ENCODE peak calls at places on chromosomes 16 and 17, in six cellular contexts. C, A, H, Y, O and V are unnamed samples. For H3K4me1, the result is how much of the 10 kb centered on the place peaks cover.

GRCh38 chr17:9987779-9988585 is 82.9 kb upstream of the RCVRN start:
- DNase-seq in C (no peak), A (no peak), H (peak), Y (peak), O (no peak), V (peak)

GRCh38 chr16:66921758-66922450 is 3.2 kb upstream of the CDH16 start:
- DNase-seq in C (peak), A (no peak), H (no peak), Y (no peak), O (no peak), V (no peak)

GRCh38 chr17:16282522-16282921 is 65.5 kb downstream of the PIGL start:
- DNase-seq in C (no peak), A (no peak), H (no peak), Y (peak), O (no peak), V (no peak)

GRCh38 chr17:77405867-77406513 is 265.2 kb downstream of the SEC14L1 start:
- DNase-seq in C (no peak), A (no peak), H (no peak), Y (no peak), O (no peak), V (no peak)

GRCh38 chr17:60594747-60595146 is 5.2 kb upstream of the PPM1D start:
- DNase-seq in C (no peak), A (no peak), H (no peak), Y (no peak), O (no peak), V (no peak)

GRCh38 chr16:22081050-22081449 is 11.3 kb upstream of the VWA3A start:
- DNase-seq in C (no peak), A (no peak), H (no peak), Y (no peak), O (no peak), V (no peak)

GRCh38 chr17:60601443-60602384 is 1.7 kb downstream of the PPM1D start:
- DNase-seq in C (no peak), A (no peak), H (peak), Y (peak), O (no peak), V (no peak)

GRCh38 chr17:19747829-19748806 is at the start of gene ALDH3A1:
- DNase-seq in C (peak), A (no peak), H (peak), Y (peak), O (no peak), V (no peak)

GRCh38 chr16:3963203-3963602 is 82.7 kb upstream of the CREBBP start:
- DNase-seq in C (no peak), A (no peak), H (no peak), Y (peak), O (peak), V (no peak)

GRCh38 chr16:21023509-21024202 is 123.1 kb downstream of the LYRM1 start:
- DNase-seq in C (no peak), A (no peak), H (peak), Y (no peak), O (no peak), V (no peak)

GRCh38 chr17:62703269-62703775 is 75.9 kb downstream of the MRC2 start:
- DNase-seq in C (no peak), A (no peak), H (no peak), Y (peak), O (peak), V (no peak)

GRCh38 chr16:67961551-67961957 is 6.9 kb downstream of the SLC12A4 start:
- DNase-seq in C (peak), A (no peak), H (peak), Y (no peak), O (peak), V (no peak)

DNA sequence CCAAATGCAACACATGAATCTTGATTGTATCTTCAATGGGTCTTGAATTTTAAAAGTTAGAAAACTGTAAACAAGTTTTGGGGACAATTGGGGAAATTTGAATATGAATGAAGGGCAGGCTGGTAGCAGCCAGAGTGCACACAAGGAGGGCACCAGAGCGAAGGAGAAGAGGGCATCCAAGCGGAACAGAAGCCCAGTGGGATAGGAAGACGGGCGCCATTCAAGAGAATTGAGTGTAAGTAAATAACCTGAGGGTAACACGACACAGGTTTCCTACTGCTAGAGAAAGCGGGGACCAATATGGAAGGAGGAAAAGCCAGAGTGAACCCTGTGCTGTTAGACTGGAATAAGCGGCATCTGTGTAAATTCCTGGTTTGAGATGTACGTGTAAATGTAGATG is 115.1 kb upstream of the CCL2 start:
- DNase-seq in C (no peak), A (no peak), H (no peak), Y (no peak), O (no peak), V (no peak)
- H3K4me1 ChIP-seq in C (under half), A (under half), H (under half), Y (under half), O (under half), V (under half)

GRCh38 chr17:42411321-42411820 is 11.7 kb downstream of the CAVIN1 start:
- DNase-seq in C (no peak), A (no peak), H (no peak), Y (peak), O (no peak), V (no peak)

GRCh38 chr17:42409467-42410351 is 13.3 kb downstream of the CAVIN1 start:
- DNase-seq in C (no peak), A (peak), H (peak), Y (peak), O (peak), V (no peak)

GRCh38 chr17:42413464-42414040 is 9.5 kb downstream of the CAVIN1 start:
- DNase-seq in C (no peak), A (no peak), H (no peak), Y (peak), O (no peak), V (no peak)

GRCh38 chr17:42414782-42415409 is 8.2 kb downstream of the CAVIN1 start:
- DNase-seq in C (no peak), A (no peak), H (no peak), Y (no peak), O (no peak), V (no peak)

GRCh38 chr17:42411905-42412679 is 11.0 kb downstream of the CAVIN1 start:
- DNase-seq in C (no peak), A (no peak), H (no peak), Y (no peak), O (no peak), V (no peak)
- H3K4me1 ChIP-seq in C (under half), A (half or more), H (under half), Y (half or more), O (under half), V (under half)

DNA sequence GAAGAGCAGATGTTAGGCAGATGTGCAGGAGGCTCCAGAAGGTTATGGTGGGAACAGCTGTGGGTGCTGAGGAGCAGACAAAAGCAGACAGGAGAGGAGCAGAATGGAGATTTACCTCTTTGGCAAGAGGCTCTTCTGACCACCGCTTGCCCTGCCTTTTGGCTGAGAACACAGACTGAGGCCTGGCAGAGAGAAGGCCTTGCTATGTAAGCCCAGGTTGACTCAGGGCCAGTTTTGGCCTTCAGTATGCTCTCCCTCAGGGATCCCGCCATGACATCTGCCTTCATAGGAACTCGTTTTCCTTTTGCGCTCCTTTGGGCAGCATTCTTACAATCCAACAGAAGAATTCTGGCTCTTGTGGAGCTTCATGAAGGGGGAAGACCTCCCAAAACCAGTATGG is 112.9 kb downstream of the RBFOX3 start:
- DNase-seq in C (no peak), A (no peak), H (no peak), Y (no peak), O (no peak), V (no peak)
- H3K4me1 ChIP-seq in C (under half), A (under half), H (under half), Y (under half), O (under half), V (under half)

DNA sequence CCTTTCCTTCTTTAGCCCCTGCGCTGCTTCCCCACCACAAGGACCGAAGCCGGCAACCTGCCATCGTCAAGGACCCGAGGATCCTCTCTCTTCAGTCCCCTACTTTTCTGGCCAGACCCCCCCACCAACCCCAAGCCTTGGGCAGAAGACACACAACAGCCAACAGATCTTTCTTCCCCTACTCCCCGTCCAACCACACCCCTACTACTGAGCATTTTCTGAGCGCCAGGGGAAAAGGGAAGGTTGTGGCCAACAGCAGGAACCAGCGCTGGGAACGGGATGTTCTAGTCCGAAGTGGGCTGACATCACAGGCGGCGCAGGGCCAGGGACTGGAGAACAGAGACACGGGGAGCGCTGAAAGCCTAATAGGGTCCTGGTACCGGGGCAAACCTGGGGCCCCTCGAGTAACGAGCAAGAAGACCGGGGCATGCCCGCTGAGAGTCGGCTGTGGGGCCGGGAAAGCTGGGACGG is 528 bp downstream of the PER1 start:
- DNase-seq in C (peak), A (peak), H (peak), Y (peak), O (peak), V (no peak)
- H3K4me1 ChIP-seq in C (under half), A (under half), H (under half), Y (under half), O (under half), V (under half)

GRCh38 chr17:39925282-39926134 is 1.9 kb downstream of the ORMDL3 start:
- DNase-seq in C (no peak), A (no peak), H (no peak), Y (no peak), O (no peak), V (no peak)

GRCh38 chr17:39926588-39927100 is 757 bp downstream of the ORMDL3 start:
- DNase-seq in C (no peak), A (no peak), H (peak), Y (peak), O (no peak), V (peak)

GRCh38 chr17:39924691-39925055 is 2.7 kb downstream of the ORMDL3 start:
- DNase-seq in C (no peak), A (no peak), H (no peak), Y (no peak), O (no peak), V (no peak)

GRCh38 chr17:39927101-39927927 is at the start of the genes LRRC3C and ORMDL3:
- DNase-seq in C (peak), A (peak), H (peak), Y (peak), O (peak), V (peak)

DNA sequence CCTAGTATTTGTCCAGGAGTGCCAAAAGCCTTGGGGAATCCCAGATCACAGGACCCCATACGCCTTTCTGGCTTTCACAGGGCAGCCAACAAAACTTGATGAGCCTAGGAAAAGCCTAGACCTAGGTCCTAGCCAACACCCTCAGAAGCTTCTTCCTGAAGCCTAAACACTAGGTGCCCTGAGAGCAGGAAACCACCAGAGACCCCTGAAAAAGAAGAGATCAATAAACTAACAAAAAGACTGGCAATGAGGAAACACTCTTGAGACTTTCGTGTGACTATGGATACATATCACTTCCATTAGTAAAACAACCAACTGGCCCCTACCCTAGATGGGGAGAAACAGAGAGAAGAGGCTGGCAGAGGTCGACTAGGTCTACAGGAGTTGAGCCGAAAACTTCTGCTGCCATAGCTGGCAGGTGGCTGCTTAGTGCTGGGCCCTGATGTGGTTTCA is 1.2 kb downstream of the ORMDL3 start:
- DNase-seq in C (no peak), A (no peak), H (no peak), Y (peak), O (no peak), V (no peak)
- H3K4me1 ChIP-seq in C (under half), A (under half), H (under half), Y (half or more), O (under half), V (under half)

GRCh38 chr16:85312642-85313540 is 200.6 kb upstream of the CIBAR2 start:
- DNase-seq in C (peak), A (no peak), H (no peak), Y (peak), O (no peak), V (no peak)
- H3K4me1 ChIP-seq in C (under half), A (under half), H (under half), Y (under half), O (under half), V (under half)

GRCh38 chr17:48960834-48961515 is 7.4 kb downstream of the GIP start:
- DNase-seq in C (no peak), A (no peak), H (no peak), Y (peak), O (no peak), V (no peak)
- H3K4me1 ChIP-seq in C (under half), A (under half), H (under half), Y (under half), O (under half), V (under half)

GRCh38 chr16:8865145-8865882 is 3.5 kb downstream of the CARHSP1 start:
- DNase-seq in C (peak), A (no peak), H (no peak), Y (no peak), O (no peak), V (no peak)
- H3K4me1 ChIP-seq in C (under half), A (under half), H (under half), Y (under half), O (under half), V (under half)